ENCODE peak calls at places on chromosomes 7 and 10, in ten cellular contexts. J is WERI-Rb-1, O is heart left ventricle, V is hepatocyte, W is left lung, L is lung, X is HCT116, M is suprapubic skin, H is sigmoid colon, K is ascending aorta. P is an unnamed sample.

GRCh38 chr10:78214931-78215330 is 181.3 kb downstream of the RPS24 start:
- DNase-seq in J (no peak), O (no peak), V (no peak), W (no peak), L (no peak), X (no peak), M (no peak), H (no peak), K (no peak), P (no peak)

GRCh38 chr10:110613341-110613995 is 30.7 kb upstream of the RBM20 start:
- DNase-seq in J (no peak), O (no peak), V (no peak), W (no peak), L (no peak), X (no peak), M (no peak), H (no peak), K (no peak), P (no peak)

GRCh38 chr7:45161842-45162241 is 4.3 kb downstream of the RAMP3 start:
- DNase-seq in J (no peak), O (peak; percentile 27), V (no peak), W (peak; percentile 43), L (no peak), X (no peak), M (no peak), H (peak; percentile 47), K (no peak), P (no peak)

GRCh38 chr10:96371356-96371755 is 12.6 kb upstream of the OPALIN start:
- DNase-seq in J (no peak), O (no peak), V (no peak), W (no peak), L (no peak), X (no peak), M (no peak), H (no peak), K (no peak), P (no peak)

GRCh38 chr10:105243381-105243780 is 602.3 kb downstream of the SORCS3 start:
- DNase-seq in J (no peak), O (no peak), V (no peak), W (no peak), L (no peak), X (no peak), M (no peak), H (no peak), K (no peak), P (no peak)

GRCh38 chr10:92849234-92849525 is 860 bp downstream of the EXOC6 start:
- DNase-seq in J (no peak), O (no peak), V (no peak), W (no peak), L (no peak), X (no peak), M (no peak), H (no peak), K (no peak), P (peak; percentile 27)

GRCh38 chr7:13724631-13725566 is 264.6 kb downstream of the ETV1 start:
- DNase-seq in J (no peak), O (no peak), V (no peak), W (no peak), L (no peak), X (no peak), M (no peak), H (no peak), K (no peak), P (no peak)

GRCh38 chr7:75534727-75535307 is 42.7 kb downstream of the SPDYE5 start:
- DNase-seq in J (no peak), O (no peak), V (no peak), W (no peak), L (no peak), X (no peak), M (no peak), H (no peak), K (no peak), P (peak; percentile 43)

GRCh38 chr10:18008989-18009388 is 57.3 kb downstream of the SLC39A12 start:
- DNase-seq in J (no peak), O (no peak), V (no peak), W (no peak), L (no peak), X (no peak), M (no peak), H (no peak), K (no peak), P (no peak)

GRCh38 chr10:32981760-32982159 is 23.7 kb upstream of the ITGB1 start:
- DNase-seq in J (no peak), O (peak; percentile 75), V (peak; percentile 62), W (no peak), L (no peak), X (no peak), M (no peak), H (no peak), K (no peak), P (peak; percentile 12)

GRCh38 chr7:1122832-1123501 is 35.1 kb downstream of the GPER1 start:
- DNase-seq in J (no peak), O (peak; percentile 59), V (no peak), W (no peak), L (no peak), X (no peak), M (peak; percentile 56), H (no peak), K (no peak), P (no peak)

DNA sequence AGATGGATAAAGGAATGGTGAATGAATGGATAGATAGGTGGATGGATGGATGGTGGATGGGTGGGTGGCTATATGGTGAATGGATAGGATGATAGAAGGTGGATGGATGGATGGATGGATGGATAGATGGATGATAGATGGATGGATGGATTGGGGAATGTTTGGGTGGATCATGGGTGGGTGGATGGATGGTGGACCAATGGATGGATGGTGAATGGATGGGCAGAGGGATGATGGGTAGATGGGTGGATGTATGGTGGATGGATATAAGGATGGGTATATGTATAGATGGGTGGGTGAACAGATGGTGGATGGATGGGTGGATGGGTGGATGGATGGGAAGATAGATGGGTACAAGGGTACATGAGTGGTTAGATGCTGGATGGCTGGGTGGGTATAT is 322.4 kb downstream of the ADARB2 start:
- DNase-seq in J (no peak), O (no peak), V (no peak), W (no peak), L (no peak), X (no peak), M (no peak), H (no peak), K (no peak), P (no peak)
- H3K9me3 ChIP-seq in J (no peaks in the 10 kb centered on the region), O (no peaks in the 10 kb centered on the region), V (no peaks in the 10 kb centered on the region), W (no peaks in the 10 kb centered on the region), L (peaks cover 2% of the 10 kb centered on the region), X (no peaks in the 10 kb centered on the region), M (no peaks in the 10 kb centered on the region), H (no peaks in the 10 kb centered on the region), K (no peaks in the 10 kb centered on the region), P (no peaks in the 10 kb centered on the region)

DNA sequence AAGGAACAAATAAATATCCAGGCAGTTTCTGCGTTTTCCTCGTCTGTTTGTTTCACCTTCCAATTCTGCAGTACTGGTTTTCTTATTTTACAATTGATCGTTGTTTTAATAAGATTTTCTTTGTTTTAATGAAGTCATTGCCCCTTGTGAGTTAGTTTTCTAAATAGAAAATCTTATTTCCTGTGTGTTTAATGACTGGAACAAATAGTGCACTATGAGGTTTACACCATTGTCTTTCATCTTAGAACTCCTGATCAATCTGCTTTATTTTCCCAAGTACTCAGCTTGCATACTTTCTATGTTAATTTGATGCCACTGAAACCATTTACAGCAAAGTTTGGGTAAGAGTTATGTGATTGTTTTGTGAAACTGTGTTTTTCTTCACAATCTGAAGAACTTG is 1.3 kb downstream of the PLEKHA1 start:
- DNase-seq in J (no peak), O (no peak), V (no peak), W (no peak), L (no peak), X (no peak), M (no peak), H (no peak), K (no peak), P (no peak)
- H3K27ac ChIP-seq in J (peak overlapping the region; percentile 92), O (peak overlapping the region; percentile 99), V (peak overlapping the region; percentile 97), W (peak overlapping the region; percentile 92), L (peak overlapping the region; percentile 97), X (peak overlapping the region; percentile 87), M (peak overlapping the region; percentile 98), H (peak overlapping the region; percentile 98), K (peak overlapping the region; percentile 99), P (no peak overlapping the region)

DNA sequence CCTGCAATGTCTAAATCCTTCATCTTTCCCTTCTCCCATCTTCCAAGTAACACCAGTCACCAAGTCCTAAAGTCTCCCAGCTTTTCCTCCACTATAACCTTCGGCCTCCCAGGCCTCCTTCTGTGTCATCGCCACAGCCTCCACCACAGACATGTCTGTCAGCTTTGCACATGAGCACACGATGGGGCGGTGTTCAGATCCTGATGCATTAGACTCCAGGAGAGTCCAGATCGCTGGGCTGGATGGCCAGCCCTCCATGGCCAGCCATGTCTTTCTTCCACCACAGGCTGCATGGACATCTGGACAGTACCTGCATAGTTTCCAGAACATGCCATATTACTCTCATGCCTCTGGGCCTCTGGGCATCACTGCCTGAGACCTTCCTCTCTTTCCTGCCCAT is 974.2 kb upstream of the ZNF722 start:
- DNase-seq in J (no peak), O (no peak), V (no peak), W (no peak), L (no peak), X (no peak), M (no peak), H (no peak), K (no peak), P (no peak)
- H3K9me3 ChIP-seq in J (no peaks in the 10 kb centered on the region), O (peaks cover 25% of the 10 kb centered on the region), V (peaks cover 7% of the 10 kb centered on the region), W (peaks cover 60% of the 10 kb centered on the region), L (peaks cover 27% of the 10 kb centered on the region), X (peaks cover 24% of the 10 kb centered on the region), M (peaks cover 10% of the 10 kb centered on the region), H (no peaks in the 10 kb centered on the region), K (no peaks in the 10 kb centered on the region), P (peaks cover 3% of the 10 kb centered on the region)

GRCh38 chr7:2487586-2488271 is 11.5 kb upstream of the GRIFIN start:
- DNase-seq in J (no peak), O (peak; percentile 65), V (no peak), W (no peak), L (no peak), X (no peak), M (peak; percentile 69), H (no peak), K (no peak), P (no peak)

GRCh38 chr7:2488272-2488645 is 12.1 kb upstream of the GRIFIN start:
- DNase-seq in J (no peak), O (no peak), V (no peak), W (no peak), L (no peak), X (no peak), M (no peak), H (no peak), K (peak; percentile 41), P (peak; percentile 54)

GRCh38 chr7:2492038-2492437 is 15.8 kb upstream of the GRIFIN start:
- DNase-seq in J (no peak), O (no peak), V (no peak), W (no peak), L (no peak), X (no peak), M (no peak), H (no peak), K (no peak), P (no peak)

GRCh38 chr7:2490306-2490705 is 14.1 kb upstream of the GRIFIN start:
- DNase-seq in J (no peak), O (no peak), V (no peak), W (peak; percentile 62), L (no peak), X (no peak), M (no peak), H (no peak), K (no peak), P (no peak)

DNA sequence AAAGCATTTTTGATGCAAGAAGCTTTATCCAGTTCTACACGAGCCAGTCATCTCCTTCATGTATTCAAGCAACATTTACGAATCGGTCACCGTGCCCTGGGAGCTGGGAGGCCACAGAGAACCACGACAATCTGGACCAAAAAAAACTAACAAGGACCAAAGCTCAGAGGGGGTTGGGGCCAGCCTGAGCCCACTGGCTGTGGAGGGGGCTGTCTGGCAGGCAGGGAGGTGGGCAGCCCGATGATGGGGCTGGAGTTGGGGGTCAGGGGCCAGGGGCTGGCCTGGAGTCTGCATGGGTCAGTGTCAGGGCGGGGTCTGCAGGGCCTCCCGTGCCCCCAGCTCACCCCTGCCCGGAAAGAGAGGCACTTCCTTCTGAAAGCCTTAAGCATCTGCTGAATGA is 12.5 kb upstream of the GRIFIN start:
- DNase-seq in J (no peak), O (peak; percentile 25), V (no peak), W (no peak), L (no peak), X (no peak), M (no peak), H (no peak), K (no peak), P (no peak)
- H3K27ac ChIP-seq in J (no peak overlapping the region), O (peak overlapping the region; percentile 76), V (no peak overlapping the region), W (no peak overlapping the region), L (peak overlapping the region; percentile 8), X (no peak overlapping the region), M (peak overlapping the region; percentile 64), H (peak overlapping the region; percentile 31), K (peak overlapping the region; percentile 46), P (no peak overlapping the region)

P was measured in cardiac muscle cell.